ENCODE peak calls at places on chromosomes 4 and X, in five cellular contexts. D is cardiac fibroblast, B is thyroid gland, T is fibroblast of mammary gland, H is lower leg skin. R is an unnamed sample.

GRCh38 chr4:126583509-126583908 is 1049.2 kb upstream of the INTU start:
- DNase-seq in B (peak), T (peak), D (peak), H (no peak), R (no peak)

GRCh38 chrX:39613997-39614679 is 483.6 kb downstream of the BCOR start:
- DNase-seq in T (no peak), B (no peak), H (no peak), D (no peak), R (no peak)

GRCh38 chrX:14896273-14896672 is 23.1 kb downstream of the MOSPD2 start:
- DNase-seq in D (no peak), H (no peak), T (no peak), B (no peak), R (no peak)

GRCh38 chr4:176001171-176002006 is 64.3 kb upstream of the WDR17 start:
- DNase-seq in B (peak), D (peak), H (peak), T (peak), R (peak)

GRCh38 chr4:145609494-145610427 is 9.4 kb upstream of the MMAA start:
- DNase-seq in D (peak), T (peak), H (peak), B (peak), R (peak)

GRCh38 chr4:154086247-154086646 is 297.4 kb upstream of the SFRP2 start:
- DNase-seq in B (no peak), D (no peak), H (no peak), T (no peak), R (no peak)

GRCh38 chrX:153463556-153463955 is 6.8 kb downstream of the HAUS7 start:
- DNase-seq in B (no peak), H (no peak), T (no peak), D (no peak), R (no peak)

GRCh38 chr4:55547461-55547770 is 707 bp upstream of the CLOCK start:
- DNase-seq in B (peak), D (peak), H (no peak), T (no peak), R (no peak)

GRCh38 chr4:125796138-125796537 is 481.4 kb downstream of the FAT4 start:
- DNase-seq in D (no peak), H (no peak), T (no peak), B (no peak), R (no peak)

GRCh38 chr4:64774626-64775025 is 365.4 kb upstream of the TECRL start:
- DNase-seq in H (no peak), D (no peak), B (no peak), T (peak), R (no peak)

GRCh38 chr4:165709973-165710526 is 163.0 kb upstream of the TLL1 start:
- DNase-seq in T (no peak), D (no peak), B (no peak), H (no peak), R (no peak)

GRCh38 chr4:42656736-42656985 is 244 bp downstream of the ATP8A1 start:
- DNase-seq in B (no peak), H (peak), T (no peak), D (no peak), R (no peak)

GRCh38 chr4:186724048-186724860 is 598 bp upstream of the FAT1 start:
- DNase-seq in H (no peak), D (peak), T (peak), B (peak), R (peak)

GRCh38 chrX:131841496-131842410 is 181.3 kb upstream of the STK26 start:
- DNase-seq in B (peak), T (peak), D (peak), H (no peak), R (peak)

GRCh38 chrX:120755066-120755846 is 120.4 kb downstream of the CT47B1 start:
- DNase-seq in T (no peak), H (no peak), D (no peak), B (no peak), R (no peak)

GRCh38 chr4:151468715-151469696 is 60.0 kb downstream of the FHIP1A start:
- DNase-seq in T (no peak), B (no peak), H (no peak), D (no peak), R (no peak)

GRCh38 chr4:3820806-3821579 is 54.8 kb downstream of the ADRA2C start:
- DNase-seq in H (no peak), D (no peak), B (no peak), T (no peak), R (no peak)

GRCh38 chr4:123941306-123941705 is 544.7 kb downstream of the SPRY1 start:
- DNase-seq in B (no peak), H (no peak), T (peak), D (peak), R (no peak)

GRCh38 chr4:189001283-189001970 is 862.2 kb downstream of the TRIML1 start:
- DNase-seq in H (no peak), T (no peak), B (no peak), D (no peak), R (no peak)

GRCh38 chrX:143634373-143634685 is 1.6 kb downstream of the SLITRK4 start:
- DNase-seq in D (no peak), B (peak), H (no peak), T (no peak), R (peak)

GRCh38 chr4:6873792-6874461 is 35.7 kb upstream of the TBC1D14 start:
- DNase-seq in D (peak), H (peak), B (peak), T (peak), R (peak)

GRCh38 chr4:1244978-1245471 is 3.9 kb downstream of the CTBP1 start:
- DNase-seq in B (peak), H (peak), D (no peak), T (no peak), R (no peak)

GRCh38 chr4:84035568-84035967 is 463.5 kb downstream of the NKX6-1 start:
- DNase-seq in B (no peak), D (no peak), H (no peak), T (no peak), R (no peak)

GRCh38 chrX:12139934-12140611 is 1.8 kb downstream of the FRMPD4 start:
- DNase-seq in T (no peak), D (peak), B (no peak), H (no peak), R (no peak)

GRCh38 chrX:15674514-15674898 is 9.9 kb upstream of the CLTRN start:
- DNase-seq in B (peak), T (peak), H (peak), D (peak), R (peak)

GRCh38 chrX:129318375-129318774 is 204.9 kb downstream of the SMARCA1 start:
- DNase-seq in T (peak), H (no peak), D (peak), B (no peak), R (peak)

GRCh38 chr4:185004562-185005208 is 13.6 kb upstream of the HELT start:
- DNase-seq in B (peak), T (no peak), D (no peak), H (peak), R (peak)

GRCh38 chr4:1748465-1748995 is 27.2 kb downstream of the TACC3 start:
- DNase-seq in D (peak), B (peak), T (peak), H (peak), R (peak)

GRCh38 chr4:147201016-147201415 is 255.4 kb upstream of the TTC29 start:
- DNase-seq in T (no peak), B (no peak), D (no peak), H (no peak), R (no peak)

GRCh38 chr4:129246850-129247542 is 151.0 kb downstream of the C4orf33 start:
- DNase-seq in H (no peak), T (no peak), B (no peak), D (no peak), R (no peak)

GRCh38 chr4:52751349-52751911 is at the start of gene ERVMER34-1:
- DNase-seq in B (peak), T (peak), H (no peak), D (peak), R (peak)

GRCh38 chr4:171717231-171717720 is 95.9 kb upstream of the GALNTL6 start:
- DNase-seq in B (no peak), T (no peak), H (no peak), D (no peak), R (no peak)

GRCh38 chrX:34300871-34301270 is 168.8 kb upstream of the FAM47A start:
- DNase-seq in H (no peak), B (peak), T (peak), D (peak), R (peak)

GRCh38 chrX:133637765-133638164 is 222.5 kb upstream of the GPC4 start:
- DNase-seq in H (no peak), D (no peak), B (no peak), T (no peak), R (no peak)

GRCh38 chrX:41827886-41828285 is 95.5 kb downstream of the CASK start:
- DNase-seq in D (no peak), H (no peak), T (peak), B (no peak), R (no peak)

GRCh38 chr4:143404555-143404954 is 67.9 kb downstream of the GAB1 start:
- DNase-seq in B (peak), T (no peak), D (no peak), H (no peak), R (no peak)

GRCh38 chrX:143462696-143463095 is 54.6 kb downstream of the SPANXN3 start:
- DNase-seq in D (no peak), H (no peak), T (no peak), B (no peak), R (no peak)

GRCh38 chrX:134774190-134775048 is 116.1 kb upstream of the PLAC1 start:
- DNase-seq in D (no peak), H (no peak), T (no peak), B (no peak), R (no peak)

GRCh38 chr4:53906786-53907185 is 157.6 kb downstream of the CHIC2 start:
- DNase-seq in T (no peak), H (no peak), D (peak), B (no peak), R (no peak)

GRCh38 chr4:53907772-53908171 is 156.6 kb downstream of the CHIC2 start:
- DNase-seq in B (no peak), T (no peak), H (no peak), D (no peak), R (no peak)

GRCh38 chr4:53908661-53909078 is 155.7 kb downstream of the CHIC2 start:
- DNase-seq in T (peak), H (no peak), D (peak), B (peak), R (peak)

GRCh38 chr4:53905281-53905934 is 159.0 kb downstream of the CHIC2 start:
- DNase-seq in B (no peak), D (peak), H (no peak), T (no peak), R (no peak)

DNA sequence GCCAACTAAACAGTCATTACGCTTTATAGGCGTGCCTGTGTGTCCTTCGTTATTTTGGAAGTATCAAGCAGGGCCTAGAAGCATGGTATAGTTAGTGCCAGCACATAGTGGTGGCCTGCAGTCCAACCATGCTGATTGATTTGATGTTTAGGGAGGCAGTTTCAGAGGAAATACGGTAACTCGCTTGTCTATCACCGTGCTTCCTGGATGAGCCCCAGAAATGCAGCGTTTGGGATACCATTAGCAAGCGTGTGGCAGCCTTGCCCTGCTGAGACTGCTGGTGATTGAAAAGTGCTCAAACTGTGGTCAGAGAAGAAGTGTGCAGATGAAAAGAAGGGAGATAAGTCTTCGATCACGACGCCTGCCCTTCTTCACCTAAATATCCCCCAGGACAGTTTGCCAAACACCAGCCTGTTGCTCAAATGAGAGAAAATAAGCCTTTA is 158.4 kb downstream of the CHIC2 start:
- DNase-seq in H (no peak), B (peak), T (peak), D (peak), R (peak)
- H3K4me3 ChIP-seq in H (no peak), B (no peak), T (peak), D (peak), R (peak)

GRCh38 chr4:22238742-22239141 is 277.1 kb downstream of the ADGRA3 start:
- DNase-seq in D (no peak), B (peak), T (no peak), H (no peak), R (no peak)
- H3K4me3 ChIP-seq in D (no peak), B (no peak), T (no peak), H (no peak), R (no peak)

GRCh38 chr4:118276551-118276950 is 76.3 kb downstream of the PRSS12 start:
- DNase-seq in B (no peak), T (no peak), H (no peak), D (no peak), R (no peak)

GRCh38 chr4:118279328-118279727 is 73.5 kb downstream of the PRSS12 start:
- DNase-seq in T (no peak), B (no peak), D (peak), H (no peak), R (no peak)

GRCh38 chr4:118278473-118279274 is 74.1 kb downstream of the PRSS12 start:
- DNase-seq in D (peak), T (peak), B (peak), H (peak), R (peak)

GRCh38 chr4:118279920-118280432 is 72.8 kb downstream of the PRSS12 start:
- DNase-seq in H (no peak), T (peak), D (peak), B (no peak), R (no peak)

GRCh38 chr4:118277243-118277642 is 75.6 kb downstream of the PRSS12 start:
- DNase-seq in T (no peak), H (no peak), D (no peak), B (no peak), R (no peak)
- H3K4me3 ChIP-seq in T (no peak), H (no peak), D (no peak), B (no peak), R (no peak)

DNA sequence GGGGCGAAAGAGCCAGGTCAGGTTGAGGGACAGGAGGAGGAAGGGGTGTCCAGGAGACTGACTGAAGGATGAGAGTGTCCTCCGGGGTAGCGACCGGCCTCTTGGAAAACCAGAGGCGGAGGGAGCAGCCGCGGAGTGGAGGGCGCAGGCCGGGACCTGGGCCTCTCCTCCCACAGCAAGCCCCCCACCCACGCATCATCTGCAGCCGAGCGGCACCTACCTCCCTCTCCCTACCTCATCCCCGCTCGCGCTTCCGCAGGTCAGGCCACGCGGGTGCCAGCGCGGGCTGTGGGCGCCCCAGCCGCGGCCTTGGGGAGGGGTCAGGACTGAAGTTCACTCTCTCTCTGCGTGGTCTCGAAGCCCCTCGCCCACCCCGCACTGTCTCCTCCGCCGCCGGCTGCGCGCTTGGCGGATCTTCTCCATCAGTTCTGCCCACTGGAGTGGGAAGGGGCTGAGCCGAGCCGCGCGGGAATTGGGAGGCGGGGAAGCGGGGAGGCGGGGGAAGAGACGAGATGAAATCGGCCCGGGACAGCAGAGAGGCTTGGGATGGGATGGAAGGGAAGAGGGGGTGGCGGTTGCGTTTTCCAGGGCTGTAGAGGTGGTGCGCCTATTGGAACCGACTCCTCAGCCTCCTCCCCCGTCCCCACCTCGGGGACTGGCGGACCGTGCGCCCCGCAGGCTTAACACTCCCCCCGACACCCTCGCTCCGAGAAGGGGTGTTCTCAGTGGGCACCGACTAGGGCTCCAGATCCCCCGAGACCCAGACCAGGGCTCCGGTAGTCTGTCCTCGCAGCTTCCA is 1.8 kb downstream of the NLGN4X start:
- DNase-seq in B (no peak), H (no peak), D (no peak), T (no peak), R (no peak)
- H3K4me3 ChIP-seq in B (no peak), H (no peak), D (no peak), T (no peak), R (no peak)